ENCODE peak calls at places on chromosomes 11 and 22, in eight cellular contexts. One of them, this sample, is unnamed.

GRCh38 chr11:11505701-11506100 is 116.1 kb downstream of the GALNT18 start:
- DNase-seq in breast epithelium: no peak
- DNase-seq in uterus: no peak
- DNase-seq in A549: no peak
- DNase-seq in cardiac fibroblast: no peak
- DNase-seq in cardiac muscle cell: no peak
- DNase-seq in fibroblast of villous mesenchyme: no peak
- DNase-seq in CD8-positive, alpha-beta T cell: no peak
- DNase-seq in this sample: no peak

GRCh38 chr11:67996622-67997459 is 7.1 kb downstream of the UNC93B1 start:
- DNase-seq in fibroblast of villous mesenchyme: peak
- DNase-seq in A549: no peak
- DNase-seq in CD8-positive, alpha-beta T cell: no peak
- DNase-seq in breast epithelium: no peak
- DNase-seq in cardiac muscle cell: peak
- DNase-seq in cardiac fibroblast: peak
- DNase-seq in uterus: no peak
- DNase-seq in this sample: no peak

GRCh38 chr22:29146101-29146560 is 59.6 kb upstream of the EMID1 start:
- DNase-seq in cardiac fibroblast: no peak
- DNase-seq in breast epithelium: no peak
- DNase-seq in uterus: no peak
- DNase-seq in A549: no peak
- DNase-seq in cardiac muscle cell: no peak
- DNase-seq in CD8-positive, alpha-beta T cell: no peak
- DNase-seq in fibroblast of villous mesenchyme: no peak
- DNase-seq in this sample: peak

GRCh38 chr11:64571410-64572091 is 19.5 kb upstream of the SLC22A12 start:
- DNase-seq in CD8-positive, alpha-beta T cell: no peak
- DNase-seq in fibroblast of villous mesenchyme: peak
- DNase-seq in cardiac muscle cell: peak
- DNase-seq in uterus: no peak
- DNase-seq in breast epithelium: no peak
- DNase-seq in cardiac fibroblast: peak
- DNase-seq in A549: no peak
- DNase-seq in this sample: no peak

GRCh38 chr11:74312321-74312720 is 881 bp upstream of the P4HA3 start:
- DNase-seq in cardiac muscle cell: no peak
- DNase-seq in uterus: no peak
- DNase-seq in breast epithelium: no peak
- DNase-seq in CD8-positive, alpha-beta T cell: no peak
- DNase-seq in cardiac fibroblast: no peak
- DNase-seq in fibroblast of villous mesenchyme: peak
- DNase-seq in A549: no peak
- DNase-seq in this sample: no peak

GRCh38 chr11:88051386-88051785 is 123.9 kb downstream of the RAB38 start:
- DNase-seq in cardiac fibroblast: peak
- DNase-seq in A549: no peak
- DNase-seq in fibroblast of villous mesenchyme: peak
- DNase-seq in breast epithelium: no peak
- DNase-seq in uterus: no peak
- DNase-seq in cardiac muscle cell: peak
- DNase-seq in CD8-positive, alpha-beta T cell: no peak
- DNase-seq in this sample: no peak

GRCh38 chr11:57482782-57483569 is 22.6 kb downstream of the RTN4RL2 start:
- DNase-seq in breast epithelium: no peak
- DNase-seq in CD8-positive, alpha-beta T cell: peak
- DNase-seq in uterus: no peak
- DNase-seq in fibroblast of villous mesenchyme: peak
- DNase-seq in A549: peak
- DNase-seq in cardiac muscle cell: peak
- DNase-seq in cardiac fibroblast: peak
- DNase-seq in this sample: no peak

GRCh38 chr11:76747428-76747979 is 35.7 kb upstream of the TSKU start:
- DNase-seq in cardiac muscle cell: no peak
- DNase-seq in cardiac fibroblast: no peak
- DNase-seq in breast epithelium: no peak
- DNase-seq in fibroblast of villous mesenchyme: no peak
- DNase-seq in A549: no peak
- DNase-seq in uterus: no peak
- DNase-seq in CD8-positive, alpha-beta T cell: no peak
- DNase-seq in this sample: no peak

GRCh38 chr11:100672483-100673038 is 14.5 kb upstream of the ARHGAP42 start:
- DNase-seq in uterus: no peak
- DNase-seq in A549: no peak
- DNase-seq in cardiac muscle cell: no peak
- DNase-seq in cardiac fibroblast: no peak
- DNase-seq in CD8-positive, alpha-beta T cell: no peak
- DNase-seq in breast epithelium: no peak
- DNase-seq in fibroblast of villous mesenchyme: no peak
- DNase-seq in this sample: no peak

GRCh38 chr22:44261861-44262595 is 50.7 kb downstream of the SHISAL1 start:
- DNase-seq in cardiac muscle cell: peak
- DNase-seq in A549: no peak
- DNase-seq in CD8-positive, alpha-beta T cell: no peak
- DNase-seq in cardiac fibroblast: peak
- DNase-seq in breast epithelium: no peak
- DNase-seq in uterus: peak
- DNase-seq in fibroblast of villous mesenchyme: no peak
- DNase-seq in this sample: peak

GRCh38 chr22:46437990-46438389 is 99.4 kb downstream of the CELSR1 start:
- DNase-seq in cardiac muscle cell: no peak
- DNase-seq in uterus: no peak
- DNase-seq in breast epithelium: no peak
- DNase-seq in cardiac fibroblast: no peak
- DNase-seq in fibroblast of villous mesenchyme: no peak
- DNase-seq in A549: no peak
- DNase-seq in CD8-positive, alpha-beta T cell: no peak
- DNase-seq in this sample: no peak

GRCh38 chr11:2414616-2415015 is 14.1 kb downstream of the TSSC4 start:
- DNase-seq in A549: no peak
- DNase-seq in breast epithelium: no peak
- DNase-seq in cardiac fibroblast: no peak
- DNase-seq in uterus: no peak
- DNase-seq in fibroblast of villous mesenchyme: no peak
- DNase-seq in CD8-positive, alpha-beta T cell: no peak
- DNase-seq in cardiac muscle cell: no peak
- DNase-seq in this sample: no peak

GRCh38 chr11:2413735-2414579 is 13.4 kb downstream of the TSSC4 start:
- DNase-seq in cardiac fibroblast: no peak
- DNase-seq in breast epithelium: no peak
- DNase-seq in fibroblast of villous mesenchyme: no peak
- DNase-seq in uterus: no peak
- DNase-seq in A549: no peak
- DNase-seq in CD8-positive, alpha-beta T cell: no peak
- DNase-seq in cardiac muscle cell: no peak
- DNase-seq in this sample: no peak

GRCh38 chr11:2415171-2415570 is 14.6 kb downstream of the TSSC4 start:
- DNase-seq in cardiac muscle cell: no peak
- DNase-seq in A549: no peak
- DNase-seq in fibroblast of villous mesenchyme: no peak
- DNase-seq in cardiac fibroblast: no peak
- DNase-seq in CD8-positive, alpha-beta T cell: no peak
- DNase-seq in breast epithelium: no peak
- DNase-seq in uterus: no peak
- DNase-seq in this sample: no peak

GRCh38 chr11:2416765-2417164 is 16.2 kb downstream of the TSSC4 start:
- DNase-seq in cardiac fibroblast: no peak
- DNase-seq in A549: no peak
- DNase-seq in breast epithelium: no peak
- DNase-seq in cardiac muscle cell: no peak
- DNase-seq in fibroblast of villous mesenchyme: no peak
- DNase-seq in CD8-positive, alpha-beta T cell: no peak
- DNase-seq in uterus: no peak
- DNase-seq in this sample: no peak

GRCh38 chr11:2415601-2416380 is 15.2 kb downstream of the TSSC4 start:
- DNase-seq in cardiac fibroblast: no peak
- DNase-seq in A549: no peak
- DNase-seq in fibroblast of villous mesenchyme: no peak
- DNase-seq in cardiac muscle cell: no peak
- DNase-seq in CD8-positive, alpha-beta T cell: no peak
- DNase-seq in uterus: no peak
- DNase-seq in breast epithelium: no peak
- DNase-seq in this sample: no peak
- TF ChIP-seq CTCF in cardiac fibroblast: no peak
- TF ChIP-seq CTCF in A549: no peak
- TF ChIP-seq CTCF in fibroblast of villous mesenchyme: no peak
- TF ChIP-seq CTCF in cardiac muscle cell: no peak
- TF ChIP-seq CTCF in CD8-positive, alpha-beta T cell: no peak
- TF ChIP-seq CTCF in uterus: no peak
- TF ChIP-seq CTCF in breast epithelium: no peak
- TF ChIP-seq CTCF in this sample: no peak

DNA sequence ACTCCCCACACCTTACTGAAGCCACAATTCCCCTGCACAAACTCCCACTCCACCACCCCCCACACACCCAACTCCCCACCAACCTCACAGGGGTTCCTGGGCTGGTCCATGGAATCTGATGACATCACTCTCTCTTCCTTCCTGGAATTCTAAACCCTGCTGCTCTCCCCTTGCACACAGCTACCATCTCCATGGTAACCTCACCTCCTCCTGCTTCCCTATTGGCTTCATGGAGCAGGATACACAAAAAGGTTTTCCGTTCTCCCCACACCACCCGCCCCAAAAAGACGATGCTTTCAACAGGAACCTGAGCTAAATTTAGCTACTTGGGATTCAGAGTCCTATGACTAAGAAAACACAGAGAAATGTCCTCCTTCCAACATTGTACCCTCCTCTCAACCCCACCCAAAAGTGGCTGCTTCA is 67.1 kb downstream of the RBFOX2 start:
- DNase-seq in A549: peak
- DNase-seq in cardiac muscle cell: peak
- DNase-seq in uterus: peak
- DNase-seq in cardiac fibroblast: peak
- DNase-seq in CD8-positive, alpha-beta T cell: no peak
- DNase-seq in breast epithelium: no peak
- DNase-seq in fibroblast of villous mesenchyme: peak
- DNase-seq in this sample: peak
- H3K4me3 ChIP-seq in A549: no peak
- H3K4me3 ChIP-seq in cardiac muscle cell: no peak
- H3K4me3 ChIP-seq in uterus: no peak
- H3K4me3 ChIP-seq in cardiac fibroblast: no peak
- H3K4me3 ChIP-seq in CD8-positive, alpha-beta T cell: no peak
- H3K4me3 ChIP-seq in breast epithelium: no peak
- H3K4me3 ChIP-seq in fibroblast of villous mesenchyme: no peak
- H3K4me3 ChIP-seq in this sample: peak

GRCh38 chr11:118997627-118998387 is at the start of gene CENATAC:
- DNase-seq in cardiac muscle cell: peak
- DNase-seq in CD8-positive, alpha-beta T cell: peak
- DNase-seq in uterus: peak
- DNase-seq in breast epithelium: peak
- DNase-seq in cardiac fibroblast: peak
- DNase-seq in A549: peak
- DNase-seq in fibroblast of villous mesenchyme: peak
- DNase-seq in this sample: peak

GRCh38 chr11:118998822-118999221 is 884 bp downstream of the CENATAC start:
- DNase-seq in breast epithelium: peak
- DNase-seq in cardiac fibroblast: peak
- DNase-seq in A549: peak
- DNase-seq in cardiac muscle cell: peak
- DNase-seq in fibroblast of villous mesenchyme: peak
- DNase-seq in uterus: no peak
- DNase-seq in CD8-positive, alpha-beta T cell: no peak
- DNase-seq in this sample: no peak

GRCh38 chr11:118998388-118998717 is 415 bp downstream of the CENATAC start:
- DNase-seq in CD8-positive, alpha-beta T cell: no peak
- DNase-seq in cardiac muscle cell: no peak
- DNase-seq in A549: no peak
- DNase-seq in cardiac fibroblast: no peak
- DNase-seq in uterus: no peak
- DNase-seq in breast epithelium: no peak
- DNase-seq in fibroblast of villous mesenchyme: no peak
- DNase-seq in this sample: no peak

GRCh38 chr11:119000906-119001305 is 3.0 kb downstream of the CENATAC start:
- DNase-seq in CD8-positive, alpha-beta T cell: no peak
- DNase-seq in cardiac fibroblast: no peak
- DNase-seq in A549: no peak
- DNase-seq in cardiac muscle cell: no peak
- DNase-seq in fibroblast of villous mesenchyme: no peak
- DNase-seq in uterus: no peak
- DNase-seq in breast epithelium: no peak
- DNase-seq in this sample: no peak

DNA sequence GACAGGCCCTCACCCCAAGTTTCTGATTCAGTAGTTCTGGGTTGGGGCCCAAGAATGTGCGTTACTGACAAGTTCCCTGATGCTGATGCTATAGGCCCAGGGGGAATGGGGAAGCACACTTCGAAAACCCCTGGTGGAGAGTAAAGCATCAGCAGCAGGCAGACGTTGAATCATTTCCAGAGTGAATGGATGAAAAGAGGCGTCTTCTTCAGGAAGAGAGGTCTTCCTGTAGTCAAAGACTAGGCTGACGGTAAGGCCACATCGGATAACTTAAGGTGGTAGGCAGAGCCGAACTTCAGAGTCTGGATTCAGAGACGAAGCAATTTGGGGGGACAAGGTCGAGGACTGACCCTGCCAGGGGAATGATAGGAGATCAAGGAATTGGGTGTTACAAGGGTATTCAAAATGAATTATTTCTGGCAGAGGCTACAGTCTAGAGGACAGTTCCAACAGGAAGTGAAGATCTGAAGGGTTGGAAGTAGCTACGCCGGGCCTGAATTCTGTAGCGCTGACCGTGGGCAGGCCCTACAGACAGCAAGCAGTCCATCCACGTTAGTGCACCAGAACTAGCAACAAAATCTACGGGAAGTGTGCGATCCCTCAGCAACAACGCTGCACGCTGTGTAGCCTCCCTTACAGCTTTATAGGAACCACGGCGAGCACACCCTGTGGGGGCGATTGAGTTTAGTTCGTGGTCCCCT is 862 bp upstream of the CENATAC start:
- DNase-seq in breast epithelium: no peak
- DNase-seq in fibroblast of villous mesenchyme: no peak
- DNase-seq in cardiac muscle cell: peak
- DNase-seq in cardiac fibroblast: no peak
- DNase-seq in uterus: no peak
- DNase-seq in A549: peak
- DNase-seq in CD8-positive, alpha-beta T cell: no peak
- DNase-seq in this sample: no peak
- TF ChIP-seq CTCF in breast epithelium: no peak
- TF ChIP-seq CTCF in fibroblast of villous mesenchyme: peak
- TF ChIP-seq CTCF in cardiac muscle cell: peak
- TF ChIP-seq CTCF in cardiac fibroblast: peak
- TF ChIP-seq CTCF in uterus: no peak
- TF ChIP-seq CTCF in A549: no peak
- TF ChIP-seq CTCF in CD8-positive, alpha-beta T cell: peak
- TF ChIP-seq CTCF in this sample: no peak

DNA sequence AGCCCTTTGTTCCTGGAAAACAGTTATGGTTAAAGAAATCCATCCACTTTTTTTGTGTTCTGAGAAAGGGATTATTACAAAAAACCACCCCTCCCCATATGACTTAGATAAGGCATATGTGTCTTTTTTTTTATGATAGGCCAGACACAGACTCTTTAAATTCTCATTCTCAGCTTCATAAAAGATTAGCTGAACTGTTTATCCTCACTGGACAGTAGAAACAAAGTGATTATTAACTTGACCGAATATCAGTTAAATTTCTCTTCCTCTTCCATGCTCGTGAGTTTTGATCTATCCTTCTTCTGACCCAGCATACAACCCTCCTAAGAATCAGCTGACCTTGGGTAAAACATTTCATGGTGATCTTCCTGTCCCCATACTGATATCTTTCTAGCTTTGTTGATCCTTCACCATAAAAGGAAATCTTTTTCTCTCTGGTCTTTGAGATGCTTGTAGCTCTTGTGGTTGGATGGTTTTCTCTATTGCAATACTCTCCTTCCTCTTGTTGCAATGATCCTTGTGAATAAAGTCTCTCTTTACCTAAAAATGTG is 26.2 kb downstream of the OR2AG2 start:
- DNase-seq in fibroblast of villous mesenchyme: no peak
- DNase-seq in A549: no peak
- DNase-seq in cardiac muscle cell: peak
- DNase-seq in cardiac fibroblast: no peak
- DNase-seq in breast epithelium: no peak
- DNase-seq in uterus: no peak
- DNase-seq in CD8-positive, alpha-beta T cell: no peak
- DNase-seq in this sample: no peak
- H3K4me3 ChIP-seq in fibroblast of villous mesenchyme: no peak
- H3K4me3 ChIP-seq in A549: no peak
- H3K4me3 ChIP-seq in cardiac muscle cell: no peak
- H3K4me3 ChIP-seq in cardiac fibroblast: no peak
- H3K4me3 ChIP-seq in breast epithelium: peak
- H3K4me3 ChIP-seq in uterus: no peak
- H3K4me3 ChIP-seq in CD8-positive, alpha-beta T cell: peak
- H3K4me3 ChIP-seq in this sample: no peak